ENCODE peak calls at places on chromosomes 3 and 15, in six cellular contexts. O is fibroblast of mammary gland, J is HFFc6, E is progenitor cell of endocrine pancreas, N is nephron progenitor cell, C is H9. L is an unnamed sample.

GRCh38 chr3:40995271-40995670 is 204.0 kb upstream of the CTNNB1 start:
- DNase-seq in C (no peak), J (no peak), O (no peak), N (no peak), E (no peak), L (no peak)

GRCh38 chr3:9681723-9682081 is 21.9 kb upstream of the CPNE9 start:
- DNase-seq in E (no peak), C (no peak), O (no peak), J (no peak), N (no peak), L (no peak)

GRCh38 chr3:66425566-66425965 is 75.3 kb downstream of the LRIG1 start:
- DNase-seq in C (no peak), O (no peak), J (no peak), E (no peak), N (no peak), L (no peak)

GRCh38 chr15:57866149-57866736 is 159.7 kb downstream of the POLR2M start:
- DNase-seq in E (peak), J (peak), O (peak), C (peak), N (peak), L (no peak)

GRCh38 chr3:138640537-138640936 is 32.0 kb downstream of the FAIM start:
- DNase-seq in N (no peak), C (no peak), O (peak), J (no peak), E (no peak), L (no peak)

GRCh38 chr15:57458255-57458850 is 82.0 kb downstream of the CGNL1 start:
- DNase-seq in C (no peak), E (no peak), N (no peak), O (no peak), J (no peak), L (no peak)

GRCh38 chr15:40958146-40958545 is 4.9 kb downstream of the CHAC1 start:
- DNase-seq in N (no peak), C (no peak), O (no peak), E (no peak), J (no peak), L (no peak)

GRCh38 chr3:127038923-127039581 is 56.1 kb downstream of the PLXNA1 start:
- DNase-seq in E (no peak), C (no peak), N (no peak), J (no peak), O (no peak), L (no peak)

GRCh38 chr3:45453083-45453482 is 64.7 kb downstream of the LARS2 start:
- DNase-seq in J (no peak), O (no peak), C (no peak), E (no peak), N (no peak), L (no peak)

GRCh38 chr3:10907262-10907661 is 85.3 kb upstream of the SLC6A1 start:
- DNase-seq in O (peak), E (no peak), N (no peak), C (no peak), J (no peak), L (no peak)

GRCh38 chr3:69890094-69890493 is 109.4 kb upstream of the SAMMSON start:
- DNase-seq in E (no peak), C (no peak), J (peak), N (no peak), O (peak), L (no peak)

GRCh38 chr3:171967932-171968678 is 71.3 kb upstream of the FNDC3B start:
- DNase-seq in E (no peak), J (peak), N (no peak), O (peak), C (no peak), L (peak)

GRCh38 chr15:40103124-40103858 is 5.4 kb downstream of the BMF start:
- DNase-seq in C (peak), E (no peak), J (peak), O (peak), N (peak), L (no peak)

GRCh38 chr3:11568503-11569155 is 75.1 kb downstream of the VGLL4 start:
- DNase-seq in E (no peak), J (peak), N (no peak), O (peak), C (no peak), L (peak)

GRCh38 chr3:119597548-119598288 is at the start of gene PLA1A:
- DNase-seq in E (no peak), O (no peak), J (no peak), C (no peak), N (no peak), L (no peak)

GRCh38 chr15:37056168-37056893 is 44.0 kb downstream of the MEIS2 start:
- DNase-seq in E (no peak), O (no peak), N (peak), J (no peak), C (no peak), L (no peak)

GRCh38 chr3:79558943-79559342 is 208.9 kb downstream of the ROBO1 start:
- DNase-seq in N (no peak), E (no peak), C (no peak), J (no peak), O (no peak), L (no peak)

GRCh38 chr3:196207159-196207832 is 3.9 kb downstream of the ZDHHC19 start:
- DNase-seq in C (no peak), O (no peak), J (no peak), N (peak), E (no peak), L (no peak)

GRCh38 chr3:107369791-107370190 is 7.4 kb upstream of the CCDC54 start:
- DNase-seq in C (no peak), J (no peak), E (no peak), O (peak), N (no peak), L (no peak)

GRCh38 chr3:47715928-47716327 is 65.8 kb downstream of the SMARCC1 start:
- DNase-seq in N (no peak), O (peak), E (no peak), J (peak), C (no peak), L (no peak)

GRCh38 chr15:56185980-56186379 is 57.7 kb downstream of the RFX7 start:
- DNase-seq in J (no peak), O (no peak), E (no peak), N (no peak), C (no peak), L (no peak)

GRCh38 chr3:24521306-24522154 is 26.9 kb upstream of the THRB start:
- DNase-seq in J (no peak), N (peak), E (peak), O (peak), C (peak), L (no peak)

GRCh38 chr3:164155386-164155785 is 922.9 kb downstream of the SI start:
- DNase-seq in E (no peak), J (no peak), O (no peak), N (no peak), C (no peak), L (no peak)

GRCh38 chr3:25448750-25449684 is 21.0 kb downstream of the RARB start:
- DNase-seq in C (peak), J (peak), E (no peak), N (no peak), O (peak), L (no peak)

DNA sequence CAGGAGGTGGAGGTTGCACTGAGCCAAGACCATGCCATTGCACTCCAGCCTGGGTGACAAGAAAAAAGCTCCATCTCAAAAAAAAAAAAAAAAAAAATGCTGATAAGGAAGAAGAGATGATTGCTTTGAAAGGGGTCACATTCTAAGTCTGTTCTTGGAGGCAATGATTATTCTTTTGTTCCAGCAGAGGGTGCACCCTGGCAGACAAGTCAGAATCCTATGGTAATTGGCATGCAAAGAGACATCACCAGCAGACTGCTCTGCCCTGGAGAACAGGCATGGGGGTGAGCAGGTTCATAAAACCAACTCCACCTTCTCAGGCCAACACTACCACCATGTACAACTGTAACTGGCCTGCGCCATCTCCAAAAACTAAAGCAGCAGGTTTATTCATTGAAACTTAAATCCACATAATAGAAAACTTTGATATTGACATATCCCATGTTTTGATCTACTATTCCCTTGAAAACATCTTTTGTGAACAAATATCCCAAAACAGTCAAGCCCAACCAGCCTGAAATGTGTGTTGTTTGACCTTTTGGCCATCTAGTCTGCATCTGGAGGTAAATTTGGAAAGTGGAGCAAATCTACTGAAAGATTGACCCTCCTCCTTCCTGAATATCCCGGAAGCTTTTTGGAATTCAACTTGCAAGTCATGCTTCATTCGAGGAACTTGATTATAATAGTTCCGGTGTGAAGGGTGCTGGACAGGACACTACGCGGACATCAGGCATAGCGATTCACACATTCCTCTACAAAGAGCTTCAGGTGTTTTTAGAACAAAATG is 100.3 kb downstream of the MECOM start:
- DNase-seq in O (no peak), C (no peak), J (no peak), E (no peak), N (no peak), L (no peak)
- TF ChIP-seq CTCF in O (no peak), C (no peak), J (no peak), E (no peak), N (no peak), L (no peak)

GRCh38 chr15:101773496-101774100 is 29.7 kb upstream of the OR4F6 start:
- DNase-seq in N (no peak), C (peak), J (no peak), E (no peak), O (no peak), L (no peak)
- TF ChIP-seq CTCF in N (peak), C (peak), J (peak), E (peak), O (peak), L (no peak)

GRCh38 chr3:42662037-42662812 is 8.7 kb downstream of the ZBTB47 start:
- DNase-seq in C (no peak), O (no peak), N (no peak), J (no peak), E (no peak), L (no peak)

GRCh38 chr3:42661593-42662022 is 8.1 kb downstream of the ZBTB47 start:
- DNase-seq in O (no peak), N (no peak), J (no peak), C (no peak), E (no peak), L (no peak)

GRCh38 chr3:42659451-42660130 is 6.1 kb downstream of the ZBTB47 start:
- DNase-seq in O (no peak), E (no peak), C (peak), J (no peak), N (no peak), L (no peak)

GRCh38 chr3:42660131-42660715 is 6.7 kb downstream of the ZBTB47 start:
- DNase-seq in C (no peak), J (no peak), N (no peak), E (no peak), O (peak), L (no peak)

GRCh38 chr3:42660898-42661297 is 7.4 kb downstream of the ZBTB47 start:
- DNase-seq in E (no peak), J (no peak), C (peak), N (no peak), O (no peak), L (no peak)
- TF ChIP-seq CTCF in E (no peak), J (peak), C (peak), N (no peak), O (no peak), L (no peak)

DNA sequence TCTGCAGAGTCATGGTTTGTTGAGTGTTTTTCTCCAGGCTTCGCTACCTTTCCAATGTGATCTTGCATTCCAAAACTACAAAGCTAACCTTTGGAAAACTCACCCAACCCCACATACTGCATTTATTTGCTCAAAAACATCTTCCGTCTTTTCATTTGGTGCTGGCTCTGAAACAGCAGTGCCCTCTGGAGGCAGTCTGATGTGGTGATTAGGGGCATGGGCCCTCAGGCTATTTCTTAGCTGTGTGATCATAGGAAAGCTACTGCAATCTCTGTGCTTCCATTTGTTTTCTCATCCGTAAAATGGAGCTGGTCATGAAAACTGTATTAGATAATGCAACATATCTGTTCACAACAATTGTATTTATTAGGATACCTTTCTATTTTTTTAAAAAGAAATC is 47.0 kb downstream of the MTHFS start:
- DNase-seq in O (peak), E (no peak), J (peak), C (peak), N (peak), L (no peak)
- TF ChIP-seq CTCF in O (peak), E (peak), J (peak), C (peak), N (peak), L (peak)

DNA sequence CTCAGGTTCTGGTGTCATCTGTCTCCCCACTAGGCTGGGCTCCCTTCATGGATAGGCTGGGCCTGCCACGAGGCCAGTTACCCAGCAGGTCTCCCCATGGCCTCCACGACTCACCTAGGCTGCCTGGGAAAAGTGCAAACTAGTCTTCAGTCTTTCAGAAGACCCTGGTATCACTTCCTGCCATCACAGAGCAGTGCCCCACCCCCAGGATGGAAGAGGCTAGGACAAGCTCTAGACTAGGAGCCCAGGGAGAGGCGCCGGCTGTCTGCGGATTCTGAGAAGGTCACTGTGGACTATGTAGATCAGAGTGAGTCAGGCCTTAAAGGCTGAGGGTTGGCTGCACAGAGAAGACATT is 63.7 kb downstream of the CORO2B start:
- DNase-seq in C (peak), N (no peak), O (no peak), J (no peak), E (no peak), L (no peak)
- TF ChIP-seq CTCF in C (peak), N (no peak), O (no peak), J (no peak), E (no peak), L (no peak)

GRCh38 chr15:88661041-88661765 is 22.4 kb downstream of the ISG20 start:
- DNase-seq in N (no peak), C (no peak), E (no peak), J (peak), O (peak), L (peak)

GRCh38 chr15:88658972-88659931 is 20.4 kb downstream of the ISG20 start:
- DNase-seq in N (no peak), O (peak), C (no peak), E (no peak), J (peak), L (no peak)

GRCh38 chr15:88661766-88662556 is 23.1 kb downstream of the ISG20 start:
- DNase-seq in C (no peak), N (no peak), J (no peak), O (no peak), E (no peak), L (no peak)

GRCh38 chr15:88663216-88663615 is 24.4 kb downstream of the ISG20 start:
- DNase-seq in N (no peak), J (no peak), C (no peak), E (no peak), O (no peak), L (no peak)

GRCh38 chr15:88664151-88664778 is 25.4 kb downstream of the ISG20 start:
- DNase-seq in E (no peak), N (no peak), O (no peak), J (no peak), C (no peak), L (no peak)
- TF ChIP-seq CTCF in E (no peak), N (no peak), O (no peak), J (no peak), C (peak), L (no peak)

DNA sequence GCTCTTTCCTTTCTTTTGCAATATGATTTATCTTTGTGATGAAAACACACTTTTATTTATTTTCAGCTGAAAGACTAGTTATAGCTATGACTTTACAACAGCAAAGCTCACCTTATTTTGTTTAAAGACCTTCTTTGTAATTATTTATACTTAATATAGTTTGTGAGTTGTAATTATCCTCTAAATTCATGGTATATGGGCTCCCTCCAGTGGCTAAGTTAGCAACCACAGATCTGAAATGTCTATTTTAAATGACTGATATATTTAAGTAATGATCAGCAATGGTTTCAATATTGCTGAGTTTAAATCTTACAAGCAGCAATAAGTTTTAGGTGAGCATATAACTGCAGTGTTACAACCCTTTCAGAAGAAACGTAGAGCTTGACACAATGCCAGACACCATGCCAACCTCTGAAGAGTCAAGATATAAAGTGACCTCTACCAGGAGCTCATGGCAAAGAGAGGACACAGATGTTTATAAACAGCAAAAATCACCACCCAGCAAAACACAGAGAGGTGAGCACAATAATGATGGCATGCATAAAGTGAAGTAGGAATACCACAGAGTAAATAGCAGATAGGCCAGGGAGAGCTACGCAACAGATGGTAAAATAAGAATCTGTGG is 143.6 kb upstream of the ZNF385D start:
- DNase-seq in C (no peak), J (peak), E (no peak), N (peak), O (peak), L (peak)
- TF ChIP-seq CTCF in C (peak), J (peak), E (peak), N (peak), O (peak), L (peak)

GRCh38 chr15:78415284-78415683 is 22.7 kb upstream of the IREB2 start:
- DNase-seq in E (no peak), O (peak), C (no peak), J (peak), N (no peak), L (no peak)
- TF ChIP-seq CTCF in E (peak), O (peak), C (peak), J (peak), N (peak), L (peak)

DNA sequence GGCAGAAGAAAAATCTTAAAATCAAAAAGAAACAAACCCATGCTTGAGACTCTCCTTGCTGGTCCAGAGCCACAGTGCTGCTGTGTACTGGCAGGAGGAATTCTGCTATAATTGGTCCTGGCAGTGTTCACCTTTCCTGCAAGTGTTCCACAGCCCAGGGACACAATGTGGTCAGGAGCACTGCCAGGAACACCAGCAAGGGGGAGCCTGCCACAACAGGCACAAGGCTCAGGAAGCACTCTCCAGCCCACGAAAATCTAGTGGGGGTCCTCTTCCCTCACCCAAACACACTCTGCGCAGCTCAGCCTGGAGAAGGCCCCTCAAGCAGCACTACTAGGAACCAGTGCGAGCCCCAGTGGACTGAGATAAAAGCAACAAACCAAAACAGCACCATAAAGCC is 92.9 kb downstream of the UBE3A start:
- DNase-seq in C (peak), E (no peak), N (peak), J (no peak), O (peak), L (no peak)
- TF ChIP-seq CTCF in C (peak), E (peak), N (no peak), J (peak), O (peak), L (peak)

DNA sequence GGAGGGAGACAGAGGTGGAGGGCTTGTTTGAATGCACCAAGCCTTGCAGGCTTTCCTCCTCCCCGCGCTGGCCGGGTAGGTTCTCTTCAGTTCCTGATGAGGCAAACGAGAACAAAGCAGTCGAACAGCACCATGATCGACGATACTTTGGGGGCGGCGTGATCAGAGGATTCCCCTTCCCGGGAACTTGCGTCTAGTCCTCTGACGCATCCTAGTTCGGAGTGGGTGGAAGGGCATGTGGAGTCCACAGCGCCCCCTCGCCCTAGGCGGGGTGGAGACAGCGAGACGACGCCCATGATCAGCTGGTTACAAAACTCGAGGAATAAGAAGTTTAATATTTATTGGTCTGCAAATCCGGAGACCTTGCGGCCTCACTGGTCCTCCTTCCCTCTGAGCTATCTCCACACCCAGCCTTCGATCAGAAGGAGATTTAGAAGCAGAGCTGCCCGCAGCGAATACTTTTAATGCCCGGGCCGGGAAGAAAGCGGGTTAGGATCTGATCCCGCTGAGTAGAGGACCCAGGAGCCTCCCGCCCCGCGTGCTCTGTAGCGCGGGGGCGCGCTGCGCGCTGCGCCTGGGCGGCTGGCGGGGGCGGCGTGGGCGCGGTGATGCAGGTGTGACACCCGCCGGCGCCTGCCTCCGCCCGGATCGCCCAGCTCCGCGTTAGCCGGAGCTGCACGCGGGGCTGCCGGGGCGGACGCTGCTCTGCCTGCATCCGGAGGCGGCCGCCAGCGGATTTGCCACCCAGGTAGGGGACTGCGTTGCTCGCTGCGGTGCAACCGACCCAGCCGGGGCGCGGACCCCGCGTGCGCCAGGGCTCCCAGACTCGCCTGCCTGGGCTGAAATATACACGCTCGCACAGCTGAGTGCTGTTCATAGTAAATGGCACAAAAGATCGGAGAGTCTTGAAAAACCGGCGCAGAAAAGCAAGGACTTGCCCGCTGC is at the start of gene SV2B:
- DNase-seq in O (peak), C (peak), N (peak), J (no peak), E (peak), L (no peak)
- TF ChIP-seq CTCF in O (peak), C (peak), N (no peak), J (no peak), E (peak), L (peak)

L was measured in AG09319.